ENCODE peak calls at places on chromosome 1, in four cellular contexts. One of them, this sample, is unnamed.

GRCh38 chr1:160399544-160400283 is 650 bp upstream of the VANGL2 start:
- DNase-seq in cerebellar cortex: no peak
- DNase-seq in epithelial cell of prostate: no peak
- DNase-seq in CD4-positive, alpha-beta T cell: no peak
- DNase-seq in this sample: no peak

GRCh38 chr1:116031299-116031698 is 55.0 kb downstream of the SLC22A15 start:
- DNase-seq in cerebellar cortex: no peak
- DNase-seq in epithelial cell of prostate: no peak
- DNase-seq in CD4-positive, alpha-beta T cell: no peak
- DNase-seq in this sample: no peak

GRCh38 chr1:37068897-37069296 is 34.6 kb upstream of the GRIK3 start:
- DNase-seq in cerebellar cortex: no peak
- DNase-seq in epithelial cell of prostate: no peak
- DNase-seq in CD4-positive, alpha-beta T cell: no peak
- DNase-seq in this sample: no peak

GRCh38 chr1:156368889-156369684 is at the start of gene RHBG:
- DNase-seq in cerebellar cortex: peak
- DNase-seq in epithelial cell of prostate: no peak
- DNase-seq in CD4-positive, alpha-beta T cell: peak
- DNase-seq in this sample: no peak

GRCh38 chr1:113146242-113147072 is 73.5 kb downstream of the LRIG2 start:
- DNase-seq in cerebellar cortex: no peak
- DNase-seq in epithelial cell of prostate: no peak
- DNase-seq in CD4-positive, alpha-beta T cell: peak
- DNase-seq in this sample: no peak

GRCh38 chr1:58659516-58659915 is 40.3 kb downstream of the MYSM1 start:
- DNase-seq in cerebellar cortex: no peak
- DNase-seq in epithelial cell of prostate: no peak
- DNase-seq in CD4-positive, alpha-beta T cell: no peak
- DNase-seq in this sample: no peak

GRCh38 chr1:32910319-32910718 is 9.1 kb upstream of the TMEM54 start:
- DNase-seq in cerebellar cortex: no peak
- DNase-seq in epithelial cell of prostate: no peak
- DNase-seq in CD4-positive, alpha-beta T cell: no peak
- DNase-seq in this sample: no peak

GRCh38 chr1:17232759-17233661 is 15.9 kb upstream of the PADI3 start:
- DNase-seq in cerebellar cortex: no peak
- DNase-seq in epithelial cell of prostate: peak
- DNase-seq in CD4-positive, alpha-beta T cell: no peak
- DNase-seq in this sample: no peak

GRCh38 chr1:85297855-85298629 is 21.6 kb upstream of the BCL10 start:
- DNase-seq in cerebellar cortex: no peak
- DNase-seq in epithelial cell of prostate: peak
- DNase-seq in CD4-positive, alpha-beta T cell: peak
- DNase-seq in this sample: peak

GRCh38 chr1:81660286-81660685 is 140.4 kb upstream of the ADGRL2 start:
- DNase-seq in cerebellar cortex: no peak
- DNase-seq in epithelial cell of prostate: no peak
- DNase-seq in CD4-positive, alpha-beta T cell: no peak
- DNase-seq in this sample: no peak

GRCh38 chr1:235079443-235079967 is 49.1 kb downstream of the TOMM20 start:
- DNase-seq in cerebellar cortex: peak
- DNase-seq in epithelial cell of prostate: peak
- DNase-seq in CD4-positive, alpha-beta T cell: no peak
- DNase-seq in this sample: no peak

GRCh38 chr1:208510192-208510952 is 266.2 kb upstream of the PLXNA2 start:
- DNase-seq in cerebellar cortex: no peak
- DNase-seq in epithelial cell of prostate: no peak
- DNase-seq in CD4-positive, alpha-beta T cell: no peak
- DNase-seq in this sample: no peak

GRCh38 chr1:231934797-231935196 is 308.2 kb downstream of the DISC1 start:
- DNase-seq in cerebellar cortex: peak
- DNase-seq in epithelial cell of prostate: peak
- DNase-seq in CD4-positive, alpha-beta T cell: no peak
- DNase-seq in this sample: no peak

This sample was measured in memory B cell.